ENCODE peak calls at places on chromosomes 12 and 14, in five cellular contexts. I, R, H, T and A are unnamed samples.

GRCh38 chr12:65121049-65121955 is at the start of gene WIF1:
- DNase-seq in I (no peak), R (peak; percentile 52), H (peak; percentile 45), T (no peak), A (no peak)

GRCh38 chr14:57182760-57183503 is 85.8 kb downstream of the EXOC5 start:
- DNase-seq in I (no peak), R (peak; percentile 6), H (no peak), T (no peak), A (no peak)

GRCh38 chr12:53938276-53939140 is at the start of gene HOXC13:
- DNase-seq in I (no peak), R (peak; percentile 79), H (no peak), T (peak; percentile 92), A (no peak)

GRCh38 chr14:75648066-75648838 is 12.4 kb downstream of the ERG28 start:
- DNase-seq in I (no peak), R (peak; percentile 84), H (peak; percentile 75), T (peak; percentile 90), A (no peak)

GRCh38 chr14:64841772-64842490 is 37.8 kb downstream of the SPTB start:
- DNase-seq in I (no peak), R (no peak), H (no peak), T (peak; percentile 95), A (no peak)

GRCh38 chr14:52067873-52068740 is 752 bp downstream of the NID2 start:
- DNase-seq in I (no peak), R (peak; percentile 48), H (no peak), T (no peak), A (peak; percentile 92)

GRCh38 chr12:58530421-58531067 is 389.8 kb downstream of the LRIG3 start:
- DNase-seq in I (no peak), R (no peak), H (no peak), T (no peak), A (no peak)

GRCh38 chr14:36223558-36223957 is 47.0 kb upstream of the PTCSC3 start:
- DNase-seq in I (no peak), R (no peak), H (no peak), T (no peak), A (no peak)

GRCh38 chr12:69052613-69053408 is 119.8 kb upstream of the CPM start:
- DNase-seq in I (peak; percentile 32), R (peak; percentile 52), H (no peak), T (no peak), A (no peak)

GRCh38 chr12:49041036-49041880 is 19.3 kb downstream of the KMT2D start:
- DNase-seq in I (no peak), R (no peak), H (no peak), T (no peak), A (no peak)

GRCh38 chr14:103846569-103847438 is 571 bp downstream of the PPP1R13B start:
- DNase-seq in I (no peak), R (peak; percentile 66), H (peak; percentile 60), T (peak; percentile 29), A (no peak)

GRCh38 chr14:69687963-69688649 is 76.7 kb downstream of the SUSD6 start:
- DNase-seq in I (no peak), R (no peak), H (no peak), T (no peak), A (no peak)

GRCh38 chr14:61064210-61064609 is 83.2 kb downstream of the SLC38A6 start:
- DNase-seq in I (no peak), R (no peak), H (no peak), T (no peak), A (no peak)

GRCh38 chr12:6927999-6928702 is 392 bp downstream of the ATN1 start:
- DNase-seq in I (no peak), R (peak; percentile 51), H (no peak), T (no peak), A (no peak)

GRCh38 chr14:76880432-76880831 is 54.2 kb downstream of the LRRC74A start:
- DNase-seq in I (no peak), R (no peak), H (no peak), T (no peak), A (no peak)

GRCh38 chr14:100239840-100240724 is 1.1 kb downstream of the YY1 start:
- DNase-seq in I (no peak), R (peak; percentile 89), H (peak; percentile 89), T (peak; percentile 92), A (peak; percentile 96)

GRCh38 chr14:82482345-82482744 is 948.7 kb upstream of the SEL1L start:
- DNase-seq in I (no peak), R (no peak), H (no peak), T (no peak), A (no peak)

GRCh38 chr14:106417224-106418049 is 891.1 kb downstream of the TMEM121 start:
- DNase-seq in I (peak; percentile 72), R (peak; percentile 54), H (peak; percentile 44), T (no peak), A (no peak)

GRCh38 chr12:59874781-59875180 is 279.0 kb downstream of the SLC16A7 start:
- DNase-seq in I (no peak), R (no peak), H (no peak), T (no peak), A (no peak)

GRCh38 chr12:105748806-105749600 is 389.8 kb downstream of the NUAK1 start:
- DNase-seq in I (no peak), R (no peak), H (no peak), T (no peak), A (no peak)

GRCh38 chr12:104750061-104750460 is 208.0 kb downstream of the SLC41A2 start:
- DNase-seq in I (no peak), R (no peak), H (no peak), T (no peak), A (no peak)

GRCh38 chr12:51951843-51952722 is 584 bp downstream of the ACVR1B start:
- DNase-seq in I (no peak), R (peak; percentile 25), H (no peak), T (peak; percentile 55), A (no peak)

GRCh38 chr14:91286530-91286937 is 42.0 kb upstream of the GPR68 start:
- DNase-seq in I (peak; percentile 21), R (peak; percentile 82), H (peak; percentile 82), T (peak; percentile 53), A (no peak)

GRCh38 chr12:8088574-8088973 is 6.5 kb downstream of the NECAP1 start:
- DNase-seq in I (no peak), R (peak; percentile 10), H (no peak), T (no peak), A (no peak)

GRCh38 chr12:4108803-4109345 is 164.7 kb upstream of the CCND2 start:
- DNase-seq in I (no peak), R (no peak), H (no peak), T (no peak), A (no peak)

GRCh38 chr14:105026033-105026785 is 5.3 kb upstream of the CDCA4 start:
- DNase-seq in I (peak; percentile 81), R (no peak), H (no peak), T (no peak), A (no peak)

GRCh38 chr12:114445401-114446323 is 39.7 kb upstream of the TBX5 start:
- DNase-seq in I (no peak), R (no peak), H (no peak), T (no peak), A (no peak)

GRCh38 chr14:68977741-68978549 is 1.2 kb downstream of the ACTN1 start:
- DNase-seq in I (no peak), R (peak; percentile 68), H (peak; percentile 44), T (peak; percentile 27), A (peak; percentile 96)

GRCh38 chr14:89493877-89494634 is 77.0 kb upstream of the FOXN3 start:
- DNase-seq in I (peak; percentile 47), R (peak; percentile 25), H (no peak), T (no peak), A (no peak)

GRCh38 chr12:49273726-49274395 is 9.0 kb downstream of the TUBA1C start:
- DNase-seq in I (no peak), R (no peak), H (no peak), T (no peak), A (no peak)

GRCh38 chr12:111163422-111163821 is 205.5 kb downstream of the PHETA1 start:
- DNase-seq in I (no peak), R (no peak), H (no peak), T (no peak), A (no peak)
- TF ChIP-seq POLR2A in I (no peak), R (no peak), H (no peak), T (no peak), A (no peak)

GRCh38 chr12:125773033-125773432 is 707.8 kb downstream of the AACS start:
- DNase-seq in I (no peak), R (peak; percentile 26), H (no peak), T (no peak), A (no peak)
- TF ChIP-seq CTCF in I (peak; percentile 50), R (no peak), H (peak; percentile 9), T (no peak), A (no peak)

DNA sequence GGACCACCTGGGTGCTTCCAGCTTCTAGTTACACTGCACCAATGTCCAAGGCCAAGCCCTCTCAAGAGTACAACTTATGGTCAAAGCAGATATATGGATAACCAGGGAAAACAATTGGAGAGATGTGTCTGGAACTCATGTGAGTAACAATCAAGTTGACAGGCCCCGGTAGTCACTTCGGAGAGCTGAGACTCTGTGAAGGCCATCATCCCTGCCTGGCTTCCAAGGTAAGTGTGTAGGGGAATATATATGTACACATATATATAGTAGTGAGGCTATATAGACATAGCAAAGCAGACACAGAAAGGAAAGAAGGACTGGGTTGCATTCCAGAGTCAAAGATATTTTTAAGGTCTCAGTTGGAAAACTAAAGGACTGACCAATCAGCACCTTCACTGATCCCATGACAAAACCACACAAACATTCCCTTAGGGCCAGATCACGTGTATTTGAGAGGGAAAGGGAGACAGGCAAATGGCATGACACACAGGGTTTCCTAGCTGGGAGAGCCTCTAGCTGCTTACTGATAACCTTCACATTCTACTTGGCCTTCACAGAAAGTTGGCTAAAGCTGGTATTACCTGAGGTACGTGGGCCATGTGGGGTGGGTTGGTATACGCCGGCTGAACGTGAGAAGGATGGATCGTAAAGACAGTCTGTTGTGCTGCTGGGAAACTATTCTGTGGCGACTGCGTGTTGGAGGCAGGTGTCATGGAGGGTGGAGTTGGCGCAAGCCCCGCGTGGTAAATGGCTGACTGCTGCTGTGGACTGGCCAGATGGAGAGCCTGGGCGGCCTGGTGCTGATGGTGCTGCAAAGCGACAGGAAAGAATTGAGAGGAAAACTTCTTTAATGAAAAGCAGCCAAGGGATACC is 50.0 kb downstream of the SH2B3 start:
- DNase-seq in I (no peak), R (no peak), H (no peak), T (no peak), A (peak; percentile 77)
- H3K27ac ChIP-seq in I (no peak overlapping the region), R (no peak overlapping the region), H (no peak overlapping the region), T (no peak overlapping the region), A (no peak overlapping the region)

DNA sequence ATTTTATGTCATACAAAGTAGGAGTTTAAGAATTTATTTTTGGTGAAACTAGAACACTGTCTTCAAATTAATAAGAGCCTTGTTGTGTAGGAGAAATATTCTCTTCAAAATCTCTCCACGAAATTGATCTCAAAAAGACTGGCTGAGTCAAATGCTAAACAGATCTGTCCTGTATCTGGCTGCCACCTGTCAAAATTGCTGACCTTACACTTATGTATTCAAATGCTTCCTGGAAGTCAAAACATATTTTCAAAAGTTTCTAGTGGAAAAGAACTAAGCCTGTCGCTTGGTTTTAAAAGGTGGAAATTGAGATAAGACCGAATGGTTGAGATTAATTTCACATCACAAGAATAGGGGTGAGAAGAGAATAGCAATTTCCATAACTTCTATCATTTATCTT is 121.4 kb downstream of the RGS6 start:
- DNase-seq in I (no peak), R (no peak), H (no peak), T (no peak), A (no peak)
- TF ChIP-seq POLR2A in I (no peak), R (no peak), H (no peak), T (no peak), A (no peak)

GRCh38 chr12:1041478-1041877 is 50.5 kb downstream of the ERC1 start:
- DNase-seq in I (no peak), R (no peak), H (no peak), T (no peak), A (no peak)
- TF ChIP-seq CTCF in I (no peak), R (no peak), H (no peak), T (no peak), A (no peak)